ENCODE peak calls at places on chromosomes 1 and 21, in eight cellular contexts. V is heart left ventricle, N is uterus, P is tibial artery, J is breast epithelium, L is endothelial cell of umbilical vein, O is adrenal gland, Q is HCT116. E is an unnamed sample.

GRCh38 chr1:21936366-21937031 is 611 bp downstream of the HSPG2 start:
- DNase-seq in V (no peak), N (peak; percentile 60), P (no peak), J (no peak), L (no peak), O (peak; percentile 52), Q (no peak), E (no peak)

GRCh38 chr1:213123532-213123931 is 72.5 kb downstream of the RPS6KC1 start:
- DNase-seq in V (no peak), N (no peak), P (no peak), J (no peak), L (peak; percentile 73), O (peak; percentile 13), Q (peak; percentile 72), E (no peak)

GRCh38 chr1:44089371-44090070 is 29.1 kb upstream of the KLF17 start:
- DNase-seq in V (no peak), N (no peak), P (no peak), J (no peak), L (peak; percentile 66), O (peak; percentile 76), Q (no peak), E (no peak)

GRCh38 chr1:2236695-2237677 is 8.9 kb downstream of the SKI start:
- DNase-seq in V (peak; percentile 20), N (no peak), P (no peak), J (no peak), L (no peak), O (no peak), Q (no peak), E (no peak)

GRCh38 chr1:115355069-115355468 is 17.0 kb upstream of the NGF start:
- DNase-seq in V (no peak), N (no peak), P (no peak), J (no peak), L (no peak), O (no peak), Q (no peak), E (no peak)

GRCh38 chr1:1293618-1294249 is 13.5 kb downstream of the SCNN1D start:
- DNase-seq in V (no peak), N (no peak), P (no peak), J (no peak), L (no peak), O (no peak), Q (no peak), E (no peak)

GRCh38 chr1:145985502-145986439 is 10.6 kb downstream of the TXNIP start:
- DNase-seq in V (peak; percentile 61), N (peak; percentile 77), P (peak; percentile 52), J (no peak), L (peak; percentile 63), O (peak; percentile 79), Q (peak; percentile 33), E (peak; percentile 70)

GRCh38 chr1:147618077-147618569 is 52.2 kb downstream of the ACP6 start:
- DNase-seq in V (no peak), N (no peak), P (no peak), J (no peak), L (no peak), O (no peak), Q (no peak), E (no peak)

GRCh38 chr1:4170548-4170947 is 270.5 kb upstream of the C1orf174 start:
- DNase-seq in V (no peak), N (no peak), P (no peak), J (no peak), L (no peak), O (no peak), Q (no peak), E (no peak)

GRCh38 chr1:47191940-47192457 is 2.2 kb upstream of the PDZK1IP1 start:
- DNase-seq in V (no peak), N (no peak), P (no peak), J (peak; percentile 16), L (no peak), O (no peak), Q (no peak), E (no peak)

GRCh38 chr1:2300851-2301606 is 72.9 kb downstream of the SKI start:
- DNase-seq in V (peak; percentile 89), N (peak; percentile 71), P (peak; percentile 90), J (peak; percentile 74), L (peak; percentile 62), O (peak; percentile 68), Q (no peak), E (peak; percentile 54)

GRCh38 chr21:37607081-37607480 is 240.5 kb downstream of the DYRK1A start:
- DNase-seq in V (no peak), N (no peak), P (no peak), J (no peak), L (no peak), O (no peak), Q (no peak), E (no peak)

GRCh38 chr1:160020196-160020595 is 11.6 kb downstream of the PIGM start:
- DNase-seq in V (no peak), N (no peak), P (no peak), J (no peak), L (no peak), O (no peak), Q (no peak), E (no peak)

GRCh38 chr1:30372792-30373433 is 350.5 kb downstream of the MATN1 start:
- DNase-seq in V (no peak), N (no peak), P (no peak), J (no peak), L (no peak), O (no peak), Q (no peak), E (no peak)

GRCh38 chr1:197486948-197487347 is 218.9 kb downstream of the CRB1 start:
- DNase-seq in V (no peak), N (no peak), P (no peak), J (no peak), L (peak; percentile 25), O (no peak), Q (no peak), E (peak; percentile 9)

GRCh38 chr21:45699966-45700365 is 56.4 kb downstream of the PCBP3 start:
- DNase-seq in V (no peak), N (no peak), P (no peak), J (no peak), L (no peak), O (no peak), Q (no peak), E (no peak)

GRCh38 chr1:8562881-8563865 is 245.3 kb downstream of the SLC45A1 start:
- DNase-seq in V (no peak), N (no peak), P (no peak), J (no peak), L (peak; percentile 21), O (no peak), Q (no peak), E (no peak)

GRCh38 chr1:98991127-98992003 is 13.3 kb downstream of the PLPPR5 start:
- DNase-seq in V (no peak), N (no peak), P (no peak), J (no peak), L (peak; percentile 83), O (no peak), Q (peak; percentile 40), E (no peak)

GRCh38 chr1:152965853-152966252 is 4.6 kb upstream of the SPRR4 start:
- DNase-seq in V (no peak), N (no peak), P (no peak), J (no peak), L (no peak), O (no peak), Q (no peak), E (no peak)

GRCh38 chr1:177964336-177964735 is 5.5 kb downstream of the SEC16B start:
- DNase-seq in V (no peak), N (no peak), P (no peak), J (no peak), L (no peak), O (no peak), Q (no peak), E (no peak)

GRCh38 chr1:25568834-25569598 is 25.6 kb downstream of the LDLRAP1 start:
- DNase-seq in V (no peak), N (peak; percentile 65), P (peak; percentile 55), J (peak; percentile 46), L (no peak), O (peak; percentile 83), Q (peak; percentile 70), E (no peak)

GRCh38 chr1:235941852-235942624 is 75.3 kb upstream of the LYST start:
- DNase-seq in V (no peak), N (peak; percentile 5), P (no peak), J (no peak), L (peak; percentile 33), O (no peak), Q (no peak), E (no peak)

GRCh38 chr1:95604784-95605183 is 370.8 kb downstream of the RWDD3 start:
- DNase-seq in V (no peak), N (no peak), P (no peak), J (no peak), L (no peak), O (no peak), Q (no peak), E (no peak)

GRCh38 chr1:97073936-97074335 is 352.4 kb downstream of the PTBP2 start:
- DNase-seq in V (no peak), N (no peak), P (no peak), J (no peak), L (no peak), O (no peak), Q (no peak), E (no peak)
- H3K27me3 ChIP-seq in V (no peaks in the 10 kb centered on the region), N (no peaks in the 10 kb centered on the region), P (no peaks in the 10 kb centered on the region), J (no peaks in the 10 kb centered on the region), L (no peaks in the 10 kb centered on the region), O (no peaks in the 10 kb centered on the region), Q (no peaks in the 10 kb centered on the region), E (no peaks in the 10 kb centered on the region)

DNA sequence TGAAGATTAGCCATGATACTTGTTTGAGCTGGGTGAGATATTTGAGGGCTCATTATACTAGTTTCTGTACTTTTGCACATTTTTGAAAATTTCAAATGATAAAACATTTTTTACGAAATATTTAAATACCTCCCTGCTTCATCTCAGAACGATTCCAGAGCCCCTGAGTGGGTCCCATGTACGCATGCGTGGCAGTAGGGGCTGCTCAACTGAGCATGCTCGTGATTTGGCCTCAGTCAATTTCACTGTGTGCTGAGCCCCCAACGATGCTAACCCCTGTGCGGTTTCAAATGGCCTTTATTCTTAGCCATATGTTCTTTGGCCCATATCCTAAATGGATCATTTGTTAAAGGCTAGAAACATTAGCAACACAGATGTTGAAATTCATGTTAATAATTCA is 108.0 kb downstream of the MRPS6 start:
- DNase-seq in V (no peak), N (no peak), P (no peak), J (no peak), L (no peak), O (no peak), Q (no peak), E (no peak)
- H3K4me3 ChIP-seq in V (no peak overlapping the region), N (no peak overlapping the region), P (peak overlapping the region; percentile 48), J (no peak overlapping the region), L (no peak overlapping the region), O (no peak overlapping the region), Q (no peak overlapping the region), E (no peak overlapping the region)

GRCh38 chr1:7449750-7450149 is 321.3 kb upstream of the VAMP3 start:
- DNase-seq in V (no peak), N (no peak), P (no peak), J (no peak), L (no peak), O (no peak), Q (no peak), E (no peak)
- H3K27ac ChIP-seq in V (no peak overlapping the region), N (no peak overlapping the region), P (no peak overlapping the region), J (no peak overlapping the region), L (no peak overlapping the region), O (no peak overlapping the region), Q (no peak overlapping the region), E (no peak overlapping the region)

DNA sequence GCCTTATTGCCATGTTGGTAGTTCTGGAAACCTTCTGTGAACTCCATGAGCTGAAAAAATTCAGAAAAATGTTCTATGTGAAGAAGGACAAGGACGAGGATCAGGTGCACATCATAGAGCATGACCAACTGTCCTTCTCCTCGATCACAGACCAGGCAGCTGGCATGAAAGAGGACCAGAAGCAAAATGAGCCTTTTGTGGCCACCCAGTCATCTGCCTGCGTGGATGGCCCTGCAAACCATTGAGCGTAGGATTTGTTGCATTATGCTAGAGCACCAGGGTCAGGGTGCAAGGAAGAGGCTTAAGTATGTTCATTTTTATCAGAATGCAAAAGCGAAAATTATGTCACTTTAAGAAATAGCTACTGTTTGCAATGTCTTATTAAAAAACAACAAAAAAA is 57.4 kb downstream of the KCNK1 start:
- DNase-seq in V (no peak), N (no peak), P (no peak), J (no peak), L (no peak), O (no peak), Q (no peak), E (no peak)
- H3K27me3 ChIP-seq in V (no peaks in the 10 kb centered on the region), N (no peaks in the 10 kb centered on the region), P (no peaks in the 10 kb centered on the region), J (no peaks in the 10 kb centered on the region), L (no peaks in the 10 kb centered on the region), O (no peaks in the 10 kb centered on the region), Q (no peaks in the 10 kb centered on the region), E (no peaks in the 10 kb centered on the region)